ENCODE peak calls at places on chromosomes 5 and 9, in four cellular contexts. Q, K, E and V are unnamed samples.

GRCh38 chr5:15373151-15373550 is 126.8 kb upstream of the FBXL7 start:
- DNase-seq in Q (no peak), K (no peak), E (no peak), V (no peak)

GRCh38 chr9:88781500-88782391 is 209.5 kb upstream of the S1PR3 start:
- DNase-seq in Q (peak; percentile 80), K (no peak), E (peak; percentile 61), V (no peak)

GRCh38 chr9:111759762-111760639 is 34.7 kb downstream of the SHOC1 start:
- DNase-seq in Q (peak; percentile 63), K (peak; percentile 56), E (no peak), V (no peak)

GRCh38 chr5:173454381-173454763 is 126.2 kb upstream of the STC2 start:
- DNase-seq in Q (no peak), K (no peak), E (no peak), V (no peak)

GRCh38 chr9:127918201-127919107 is 1.6 kb upstream of the ST6GALNAC4 start:
- DNase-seq in Q (peak; percentile 79), K (no peak), E (no peak), V (no peak)

GRCh38 chr5:64869419-64869818 is 100.7 kb downstream of the CWC27 start:
- DNase-seq in Q (no peak), K (no peak), E (no peak), V (no peak)

GRCh38 chr5:99020698-99021048 is 91.9 kb upstream of the CHD1 start:
- DNase-seq in Q (no peak), K (no peak), E (no peak), V (no peak)

GRCh38 chr5:158435161-158435616 is 576.2 kb upstream of the CLINT1 start:
- DNase-seq in Q (no peak), K (no peak), E (no peak), V (no peak)

GRCh38 chr5:131505237-131505908 is 129.7 kb downstream of the RAPGEF6 start:
- DNase-seq in Q (no peak), K (no peak), E (no peak), V (no peak)

GRCh38 chr9:127940598-127940997 is 2.9 kb upstream of the DPM2 start:
- DNase-seq in Q (no peak), K (no peak), E (no peak), V (no peak)

GRCh38 chr5:157172408-157172807 is 6.3 kb upstream of the GARIN3 start:
- DNase-seq in Q (no peak), K (no peak), E (no peak), V (no peak)

GRCh38 chr5:126274396-126274795 is 148.8 kb upstream of the GRAMD2B start:
- DNase-seq in Q (no peak), K (no peak), E (no peak), V (no peak)

GRCh38 chr9:15606667-15607472 is 54.0 kb downstream of the CCDC171 start:
- DNase-seq in Q (no peak), K (no peak), E (no peak), V (no peak)

GRCh38 chr5:61732376-61732775 is 400.3 kb downstream of the ZSWIM6 start:
- DNase-seq in Q (no peak), K (peak; percentile 12), E (no peak), V (no peak)

GRCh38 chr5:134063421-134063820 is 51.1 kb upstream of the TCF7 start:
- DNase-seq in Q (no peak), K (no peak), E (no peak), V (no peak)

GRCh38 chr9:16138961-16139441 is 586.2 kb downstream of the CCDC171 start:
- DNase-seq in Q (no peak), K (no peak), E (no peak), V (no peak)

GRCh38 chr5:113939959-113940358 is 421.9 kb upstream of the KCNN2 start:
- DNase-seq in Q (no peak), K (no peak), E (no peak), V (no peak)

GRCh38 chr9:131276891-131277672 is 772 bp upstream of the FAM78A start:
- DNase-seq in Q (no peak), K (no peak), E (no peak), V (no peak)

GRCh38 chr5:181045316-181045715 is 5.2 kb downstream of the BTNL9 start:
- DNase-seq in Q (peak; percentile 40), K (no peak), E (no peak), V (no peak)
- TF ChIP-seq CTCF in Q (no peak), K (no peak), E (no peak), V (no peak)

GRCh38 chr5:33530183-33530962 is 89.6 kb downstream of the TARS1 start:
- DNase-seq in Q (peak; percentile 66), K (no peak), E (no peak), V (no peak)
- TF ChIP-seq CTCF in Q (peak; percentile 65), K (no peak), E (no peak), V (no peak)

DNA sequence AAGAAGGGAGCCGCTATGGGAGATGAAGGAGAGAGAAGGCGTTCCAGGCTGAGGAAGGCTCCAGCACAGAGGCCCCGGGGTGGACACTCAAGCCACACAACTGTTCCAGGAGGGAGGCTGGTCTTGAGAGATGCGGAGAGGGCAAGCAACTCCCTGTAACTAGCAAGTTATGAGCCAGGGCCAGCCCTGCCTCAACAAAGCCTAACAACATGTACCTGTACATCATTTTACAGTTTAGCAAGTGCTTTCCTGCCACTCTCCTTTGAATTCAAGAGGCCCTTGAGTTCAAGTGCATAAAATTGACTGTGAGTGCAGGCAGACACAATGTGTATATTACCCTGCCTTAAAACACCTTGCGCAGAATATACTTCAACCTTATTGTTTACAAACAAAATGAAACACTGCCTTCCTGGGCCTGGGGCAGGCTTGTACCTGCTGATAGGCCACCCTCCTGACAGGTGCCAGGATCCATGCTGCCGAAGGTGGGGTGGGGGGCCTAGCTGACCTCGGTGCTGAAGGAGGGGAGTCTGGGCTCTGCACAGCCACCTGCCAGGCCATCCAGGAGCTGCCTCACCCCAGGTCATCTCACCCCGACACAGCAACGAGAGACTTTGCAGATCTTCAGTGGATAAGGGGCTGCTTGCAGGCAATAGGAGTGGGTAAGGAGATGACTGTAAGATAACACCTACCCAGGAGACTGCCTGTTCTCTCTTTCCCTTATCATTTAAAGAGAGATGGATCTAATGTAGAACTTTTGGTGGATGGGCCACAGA is 80.0 kb downstream of the PPARGC1B start:
- DNase-seq in Q (no peak), K (no peak), E (no peak), V (no peak)
- TF ChIP-seq CTCF in Q (no peak), K (no peak), E (no peak), V (no peak)

GRCh38 chr5:145718956-145719355 is 116.2 kb downstream of the PRELID2 start:
- DNase-seq in Q (no peak), K (no peak), E (no peak), V (no peak)
- TF ChIP-seq CTCF in Q (peak; percentile 77), K (peak; percentile 20), E (no peak), V (no peak)

DNA sequence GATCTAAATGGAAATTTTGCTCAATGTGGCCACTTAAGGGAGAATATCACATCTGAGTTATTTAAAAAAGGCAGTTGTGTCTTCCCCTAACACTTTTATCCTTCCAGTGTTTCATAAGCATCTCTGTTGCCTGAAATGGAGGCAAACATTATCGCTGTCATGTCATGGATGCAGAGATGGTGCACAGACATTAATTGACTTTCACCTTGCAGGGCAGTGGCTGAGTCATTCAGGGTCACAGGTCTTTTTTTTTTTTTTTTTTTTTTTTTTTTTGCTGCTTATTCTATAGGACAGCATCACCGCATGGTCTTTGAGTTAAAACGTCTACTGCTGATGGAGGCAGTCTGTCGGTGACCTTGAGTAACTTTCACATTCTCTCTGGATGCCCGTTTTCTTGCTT is 36.3 kb upstream of the KLF9 start:
- DNase-seq in Q (no peak), K (no peak), E (no peak), V (no peak)
- TF ChIP-seq CTCF in Q (no peak), K (no peak), E (no peak), V (no peak)

GRCh38 chr5:174834081-174834480 is 109.7 kb downstream of the MSX2 start:
- DNase-seq in Q (peak; percentile 62), K (no peak), E (no peak), V (no peak)

GRCh38 chr5:174839196-174839595 is 114.8 kb downstream of the MSX2 start:
- DNase-seq in Q (no peak), K (no peak), E (no peak), V (no peak)

GRCh38 chr5:174843263-174844250 is 119.2 kb downstream of the MSX2 start:
- DNase-seq in Q (peak; percentile 78), K (no peak), E (no peak), V (no peak)

GRCh38 chr5:174840435-174840834 is 116.1 kb downstream of the MSX2 start:
- DNase-seq in Q (no peak), K (no peak), E (no peak), V (no peak)

GRCh38 chr5:174837919-174838902 is 113.8 kb downstream of the MSX2 start:
- DNase-seq in Q (peak; percentile 82), K (peak; percentile 12), E (no peak), V (no peak)
- TF ChIP-seq CTCF in Q (peak; percentile 77), K (no peak), E (no peak), V (no peak)

GRCh38 chr9:93930070-93930469 is 25.1 kb downstream of the BARX1 start:
- DNase-seq in Q (peak; percentile 71), K (no peak), E (no peak), V (no peak)
- TF ChIP-seq CTCF in Q (no peak), K (no peak), E (no peak), V (no peak)

DNA sequence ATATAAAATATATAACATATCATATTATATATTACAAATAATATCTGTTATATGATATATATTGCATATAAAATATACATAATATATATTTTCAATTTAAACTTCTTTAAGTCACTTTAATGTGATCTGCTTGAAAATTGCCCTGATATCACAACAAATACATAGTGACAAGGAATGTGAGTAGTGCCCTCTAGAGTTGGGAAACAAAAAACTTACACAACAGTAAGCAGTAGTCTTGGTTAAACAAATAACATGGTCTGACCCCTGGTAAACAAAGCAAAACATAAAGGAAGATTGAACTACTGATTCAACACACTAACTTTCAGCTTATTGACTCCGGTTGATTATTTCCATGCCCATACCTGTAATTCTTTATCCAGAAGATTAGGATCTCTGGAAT is 188.3 kb upstream of the NMUR2 start:
- DNase-seq in Q (no peak), K (no peak), E (no peak), V (no peak)
- TF ChIP-seq CTCF in Q (peak; percentile 68), K (no peak), E (no peak), V (no peak)

DNA sequence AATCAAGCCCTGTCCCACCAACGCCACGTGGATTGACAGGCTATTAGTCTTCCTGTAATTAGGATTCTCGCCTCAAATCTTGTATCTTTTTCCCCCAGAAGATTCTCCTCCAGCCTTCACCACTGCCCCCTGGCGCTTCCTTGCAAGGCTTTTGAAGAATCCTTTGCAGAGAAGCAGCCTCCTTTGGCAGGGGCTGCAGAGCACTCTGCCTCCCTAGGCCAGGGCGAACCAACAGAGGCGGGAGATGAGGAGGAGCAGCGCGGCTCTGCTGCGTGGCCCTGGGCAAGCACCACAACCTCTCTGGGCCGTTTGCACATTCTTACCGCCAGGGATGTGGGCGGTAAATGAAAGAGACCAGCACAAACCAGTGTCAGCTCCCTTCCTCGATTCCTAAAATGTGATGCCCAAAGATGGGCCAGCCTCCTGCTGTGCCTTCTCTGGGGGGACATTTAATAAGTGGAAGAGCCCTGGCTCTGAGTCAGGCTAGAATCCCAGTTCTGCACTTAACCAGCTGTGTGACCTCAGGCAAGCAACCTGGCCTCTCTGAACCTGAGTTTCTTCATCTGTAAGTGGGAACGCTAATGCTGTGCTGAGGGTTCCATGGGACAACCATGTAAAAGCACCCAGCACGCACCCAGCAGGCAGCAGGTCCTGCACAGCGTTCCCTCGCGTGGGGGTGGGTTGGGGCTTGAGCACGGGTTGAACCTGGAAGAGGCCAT is 128.6 kb downstream of the KCNIP1 start:
- DNase-seq in Q (peak; percentile 87), K (no peak), E (no peak), V (no peak)
- TF ChIP-seq CTCF in Q (peak; percentile 59), K (no peak), E (no peak), V (no peak)